ENCODE peak calls at places on chromosomes 1 and 21, in six cellular contexts. One of them, this sample, is unnamed.

GRCh38 chr1:182507685-182508084 is 57.7 kb downstream of the RGSL1 start:
- DNase-seq in HAP-1: no peak
- DNase-seq in brain pericyte: no peak
- DNase-seq in iPS-NIHi11: no peak
- DNase-seq in DMS153: no peak
- DNase-seq in iris pigment epithelial cell: no peak
- DNase-seq in this sample: no peak

GRCh38 chr21:16517380-16517779 is 787.6 kb downstream of the USP25 start:
- DNase-seq in brain pericyte: no peak
- DNase-seq in DMS153: no peak
- DNase-seq in iPS-NIHi11: no peak
- DNase-seq in HAP-1: no peak
- DNase-seq in iris pigment epithelial cell: peak
- DNase-seq in this sample: no peak

GRCh38 chr21:18716578-18717138 is 313.1 kb upstream of the TMPRSS15 start:
- DNase-seq in brain pericyte: no peak
- DNase-seq in DMS153: peak
- DNase-seq in iPS-NIHi11: no peak
- DNase-seq in iris pigment epithelial cell: no peak
- DNase-seq in HAP-1: no peak
- DNase-seq in this sample: no peak

GRCh38 chr1:96236156-96236739 is 485.3 kb upstream of the PTBP2 start:
- DNase-seq in iPS-NIHi11: peak
- DNase-seq in DMS153: peak
- DNase-seq in HAP-1: peak
- DNase-seq in brain pericyte: peak
- DNase-seq in iris pigment epithelial cell: peak
- DNase-seq in this sample: peak

GRCh38 chr1:27606708-27607238 is 2.8 kb upstream of the AHDC1 start:
- DNase-seq in DMS153: no peak
- DNase-seq in HAP-1: no peak
- DNase-seq in iris pigment epithelial cell: peak
- DNase-seq in brain pericyte: no peak
- DNase-seq in iPS-NIHi11: no peak
- DNase-seq in this sample: peak

GRCh38 chr1:234980657-234981396 is 147.8 kb downstream of the TOMM20 start:
- DNase-seq in iPS-NIHi11: no peak
- DNase-seq in HAP-1: no peak
- DNase-seq in DMS153: no peak
- DNase-seq in brain pericyte: no peak
- DNase-seq in iris pigment epithelial cell: peak
- DNase-seq in this sample: no peak

GRCh38 chr1:70150444-70150843 is 54.9 kb downstream of the LRRC40 start:
- DNase-seq in HAP-1: no peak
- DNase-seq in brain pericyte: no peak
- DNase-seq in DMS153: no peak
- DNase-seq in iPS-NIHi11: no peak
- DNase-seq in iris pigment epithelial cell: no peak
- DNase-seq in this sample: no peak

GRCh38 chr21:34704119-34704518 is 35.3 kb downstream of the CLIC6 start:
- DNase-seq in brain pericyte: no peak
- DNase-seq in DMS153: no peak
- DNase-seq in HAP-1: no peak
- DNase-seq in iris pigment epithelial cell: peak
- DNase-seq in iPS-NIHi11: no peak
- DNase-seq in this sample: peak

GRCh38 chr1:41468082-41468762 is 16.3 kb downstream of the EDN2 start:
- DNase-seq in brain pericyte: no peak
- DNase-seq in HAP-1: no peak
- DNase-seq in iPS-NIHi11: no peak
- DNase-seq in iris pigment epithelial cell: no peak
- DNase-seq in DMS153: no peak
- DNase-seq in this sample: no peak

GRCh38 chr1:152444045-152444444 is 30.0 kb upstream of the CRNN start:
- DNase-seq in DMS153: no peak
- DNase-seq in HAP-1: no peak
- DNase-seq in brain pericyte: no peak
- DNase-seq in iris pigment epithelial cell: no peak
- DNase-seq in iPS-NIHi11: no peak
- DNase-seq in this sample: no peak

GRCh38 chr1:206142770-206143169 is 25.6 kb upstream of the AVPR1B start:
- DNase-seq in HAP-1: no peak
- DNase-seq in brain pericyte: no peak
- DNase-seq in iris pigment epithelial cell: no peak
- DNase-seq in DMS153: no peak
- DNase-seq in iPS-NIHi11: no peak
- DNase-seq in this sample: no peak

GRCh38 chr1:115982399-115982798 is 6.1 kb downstream of the SLC22A15 start:
- DNase-seq in iPS-NIHi11: no peak
- DNase-seq in brain pericyte: no peak
- DNase-seq in DMS153: no peak
- DNase-seq in HAP-1: no peak
- DNase-seq in iris pigment epithelial cell: no peak
- DNase-seq in this sample: no peak

GRCh38 chr1:201730611-201731010 is 98.3 kb upstream of the IPO9 start:
- DNase-seq in HAP-1: no peak
- DNase-seq in brain pericyte: no peak
- DNase-seq in iPS-NIHi11: no peak
- DNase-seq in iris pigment epithelial cell: no peak
- DNase-seq in DMS153: no peak
- DNase-seq in this sample: no peak

This sample was measured in mesendoderm.